ENCODE peak calls at places on chromosomes 13 and 19, in seven cellular contexts. X is fibroblast of the aortic adventitia; I is cardiac fibroblast; E is neural progenitor cell; R is nephron progenitor cell; P is tibial nerve; M is activated CD8-positive, alpha-beta T cell treated with anti-CD3 and anti-CD28 coated beads for 36 hours. H is an unnamed sample.

GRCh38 chr19:42443944-42444398 is 1.2 kb upstream of the CXCL17 start:
- DNase-seq in X (no peak), I (no peak), E (no peak), R (no peak), P (no peak), M (no peak), H (no peak)

GRCh38 chr19:47411101-47411500 is 8.2 kb downstream of the MEIS3 start:
- DNase-seq in X (no peak), I (no peak), E (no peak), R (no peak), P (no peak), M (no peak), H (no peak)

GRCh38 chr19:55486971-55487883 is 1.0 kb upstream of the SSC5D start:
- DNase-seq in X (peak; percentile 96), I (peak; percentile 97), E (peak; percentile 44), R (peak; percentile 68), P (peak; percentile 57), M (peak; percentile 84), H (peak; percentile 72)

GRCh38 chr13:29849071-29849541 is 1.3 kb downstream of the UBL3 start:
- DNase-seq in X (peak; percentile 40), I (peak; percentile 54), E (peak; percentile 23), R (no peak), P (no peak), M (peak; percentile 51), H (peak; percentile 38)

GRCh38 chr19:43983912-43984686 is at the start of gene ZNF155:
- DNase-seq in X (peak; percentile 97), I (peak; percentile 98), E (peak; percentile 95), R (peak; percentile 75), P (peak; percentile 76), M (peak; percentile 69), H (peak; percentile 82)

GRCh38 chr13:33611016-33611805 is 206.7 kb upstream of the RFC3 start:
- DNase-seq in X (peak; percentile 86), I (peak; percentile 68), E (peak; percentile 81), R (peak; percentile 34), P (peak; percentile 35), M (no peak), H (no peak)

GRCh38 chr13:98453254-98453843 is 123.6 kb downstream of the STK24 start:
- DNase-seq in X (peak; percentile 46), I (peak; percentile 49), E (no peak), R (no peak), P (no peak), M (no peak), H (no peak)

GRCh38 chr13:95087746-95088305 is 213.4 kb downstream of the ABCC4 start:
- DNase-seq in X (peak; percentile 50), I (peak; percentile 73), E (no peak), R (no peak), P (no peak), M (no peak), H (no peak)

GRCh38 chr13:21741396-21741795 is 70.5 kb downstream of the FGF9 start:
- DNase-seq in X (no peak), I (no peak), E (no peak), R (no peak), P (no peak), M (no peak), H (no peak)

GRCh38 chr13:76463314-76463713 is 422.9 kb downstream of the KCTD12 start:
- DNase-seq in X (no peak), I (no peak), E (no peak), R (no peak), P (no peak), M (no peak), H (no peak)

GRCh38 chr19:55304279-55304978 is 20.6 kb downstream of the BRSK1 start:
- DNase-seq in X (peak; percentile 11), I (peak; percentile 59), E (peak; percentile 83), R (peak; percentile 62), P (no peak), M (peak; percentile 73), H (peak; percentile 74)

GRCh38 chr13:104461049-104461448 is 1394.8 kb upstream of the SLC10A2 start:
- DNase-seq in X (no peak), I (no peak), E (peak; percentile 17), R (no peak), P (no peak), M (no peak), H (no peak)

GRCh38 chr19:17112271-17112670 is 36.7 kb downstream of the MYO9B start:
- DNase-seq in X (no peak), I (no peak), E (no peak), R (peak; percentile 61), P (no peak), M (no peak), H (no peak)

GRCh38 chr13:44004881-44005280 is 125.2 kb downstream of the LACC1 start:
- DNase-seq in X (peak; percentile 39), I (peak; percentile 70), E (no peak), R (no peak), P (no peak), M (no peak), H (no peak)

GRCh38 chr19:48135411-48135810 is 24.8 kb upstream of the PLA2G4C start:
- DNase-seq in X (no peak), I (no peak), E (no peak), R (no peak), P (no peak), M (peak; percentile 42), H (peak; percentile 87)

GRCh38 chr19:46537136-46538097 is 41.8 kb upstream of the PNMA8B start:
- DNase-seq in X (peak; percentile 45), I (peak; percentile 63), E (peak; percentile 63), R (peak; percentile 77), P (peak; percentile 44), M (peak; percentile 77), H (peak; percentile 70)

GRCh38 chr19:49746206-49746958 is 16.7 kb downstream of the TSKS start:
- DNase-seq in X (no peak), I (peak; percentile 44), E (peak; percentile 61), R (peak; percentile 43), P (no peak), M (peak; percentile 80), H (peak; percentile 81)

GRCh38 chr19:15098505-15098904 is 8.7 kb upstream of the SYDE1 start:
- DNase-seq in X (no peak), I (no peak), E (no peak), R (no peak), P (no peak), M (no peak), H (no peak)

GRCh38 chr19:4120531-4120930 is 3.4 kb downstream of the MAP2K2 start:
- DNase-seq in X (peak; percentile 84), I (peak; percentile 91), E (no peak), R (no peak), P (no peak), M (no peak), H (no peak)

GRCh38 chr13:93146584-93147292 is 79.9 kb upstream of the GPC6 start:
- DNase-seq in X (peak; percentile 93), I (peak; percentile 67), E (no peak), R (no peak), P (no peak), M (no peak), H (no peak)

GRCh38 chr13:80955487-80955886 is 614.6 kb upstream of the SPRY2 start:
- DNase-seq in X (no peak), I (peak; percentile 67), E (no peak), R (no peak), P (no peak), M (no peak), H (no peak)

GRCh38 chr19:3798137-3798536 is 12.0 kb upstream of the MATK start:
- DNase-seq in X (no peak), I (no peak), E (no peak), R (no peak), P (no peak), M (peak; percentile 50), H (no peak)

GRCh38 chr19:10567696-10568443 is 909 bp downstream of the CDKN2D start:
- DNase-seq in X (no peak), I (no peak), E (no peak), R (no peak), P (no peak), M (peak; percentile 45), H (no peak)

GRCh38 chr19:38164526-38164925 is 59.5 kb downstream of the DPF1 start:
- DNase-seq in X (no peak), I (no peak), E (no peak), R (no peak), P (no peak), M (no peak), H (no peak)

GRCh38 chr19:8342684-8343482 is at the start of gene KANK3:
- DNase-seq in X (peak; percentile 87), I (peak; percentile 97), E (peak; percentile 97), R (peak; percentile 97), P (peak; percentile 89), M (peak; percentile 97), H (peak; percentile 99)

GRCh38 chr13:71483733-71484132 is 383.3 kb downstream of the DACH1 start:
- DNase-seq in X (no peak), I (no peak), E (no peak), R (no peak), P (no peak), M (no peak), H (no peak)

GRCh38 chr13:71477735-71478134 is 389.3 kb downstream of the DACH1 start:
- DNase-seq in X (no peak), I (peak; percentile 20), E (peak; percentile 9), R (no peak), P (no peak), M (no peak), H (no peak)
- TF ChIP-seq CTCF in X (no peak), I (peak; percentile 36), E (peak; percentile 73), R (peak; percentile 49), P (no peak), M (peak; percentile 45), H (peak; percentile 54)

GRCh38 chr13:32443111-32443510 is 15.2 kb upstream of the N4BP2L1 start:
- DNase-seq in X (no peak), I (peak; percentile 44), E (no peak), R (no peak), P (no peak), M (peak; percentile 60), H (peak; percentile 38)
- TF ChIP-seq CTCF in X (no peak), I (peak; percentile 17), E (no peak), R (no peak), P (no peak), M (peak; percentile 48), H (peak; percentile 43)

GRCh38 chr19:39217094-39217493 is 13.0 kb upstream of the SYCN start:
- DNase-seq in X (no peak), I (no peak), E (no peak), R (no peak), P (no peak), M (no peak), H (no peak)

GRCh38 chr19:39208175-39208795 is 4.2 kb upstream of the SYCN start:
- DNase-seq in X (no peak), I (no peak), E (no peak), R (no peak), P (no peak), M (no peak), H (no peak)

GRCh38 chr19:39211731-39212376 is 7.8 kb upstream of the SYCN start:
- DNase-seq in X (no peak), I (no peak), E (no peak), R (no peak), P (no peak), M (no peak), H (peak; percentile 13)

GRCh38 chr19:39209196-39209595 is 5.1 kb upstream of the SYCN start:
- DNase-seq in X (no peak), I (no peak), E (no peak), R (no peak), P (no peak), M (no peak), H (no peak)

GRCh38 chr19:39212377-39212742 is 8.3 kb upstream of the SYCN start:
- DNase-seq in X (peak; percentile 10), I (peak; percentile 38), E (peak; percentile 71), R (peak; percentile 33), P (no peak), M (peak; percentile 85), H (peak; percentile 66)
- TF ChIP-seq CTCF in X (peak; percentile 23), I (peak; percentile 44), E (peak; percentile 63), R (no peak), P (no peak), M (peak; percentile 68), H (peak; percentile 45)

GRCh38 chr13:111474136-111475002 is 153.9 kb downstream of the TEX29 start:
- DNase-seq in X (peak; percentile 44), I (peak; percentile 63), E (peak; percentile 74), R (no peak), P (no peak), M (no peak), H (peak; percentile 75)
- TF ChIP-seq CTCF in X (peak; percentile 33), I (peak; percentile 40), E (peak; percentile 76), R (peak; percentile 61), P (peak; percentile 38), M (no peak), H (peak; percentile 70)

H was measured in SK-N-SH.